ENCODE peak calls at places on chromosomes 2 and 18, in six cellular contexts. F, D, E, L, Q and H are unnamed samples.

GRCh38 chr2:84939426-84940087 is 31.4 kb upstream of the KCMF1 start:
- DNase-seq in F (no peak), D (no peak), E (peak), L (peak), Q (no peak), H (peak)

GRCh38 chr18:42446195-42446594 is 491.2 kb downstream of the PIK3C3 start:
- DNase-seq in F (no peak), D (no peak), E (no peak), L (no peak), Q (no peak), H (no peak)

GRCh38 chr2:1915746-1916145 is 171.4 kb upstream of the PXDN start:
- DNase-seq in F (no peak), D (no peak), E (no peak), L (no peak), Q (no peak), H (no peak)

GRCh38 chr18:67359868-67360838 is 156.4 kb downstream of the DSEL start:
- DNase-seq in F (peak), D (no peak), E (peak), L (no peak), Q (no peak), H (no peak)

GRCh38 chr2:233676046-233676445 is 4.3 kb downstream of the UGT1A9 start:
- DNase-seq in F (no peak), D (no peak), E (no peak), L (no peak), Q (no peak), H (no peak)

GRCh38 chr2:40403233-40403841 is 48.6 kb downstream of the SLC8A1 start:
- DNase-seq in F (peak), D (no peak), E (peak), L (no peak), Q (no peak), H (no peak)

GRCh38 chr2:111190816-111191540 is 70.3 kb downstream of the BCL2L11 start:
- DNase-seq in F (no peak), D (no peak), E (no peak), L (no peak), Q (peak), H (no peak)

GRCh38 chr2:239719791-239720410 is 305.2 kb downstream of the NDUFA10 start:
- DNase-seq in F (no peak), D (no peak), E (no peak), L (no peak), Q (no peak), H (peak)

GRCh38 chr2:7022486-7022885 is 105.3 kb downstream of the RNF144A start:
- DNase-seq in F (no peak), D (no peak), E (no peak), L (no peak), Q (peak), H (no peak)

GRCh38 chr2:54531558-54531957 is 75.4 kb downstream of the SPTBN1 start:
- DNase-seq in F (peak), D (no peak), E (peak), L (no peak), Q (no peak), H (no peak)

GRCh38 chr2:190178066-190178722 is 115.7 kb upstream of the MSTN start:
- DNase-seq in F (no peak), D (no peak), E (no peak), L (no peak), Q (no peak), H (no peak)

GRCh38 chr2:205058409-205058808 is 513.1 kb downstream of the PARD3B start:
- DNase-seq in F (no peak), D (no peak), E (peak), L (no peak), Q (no peak), H (no peak)

GRCh38 chr2:200278694-200279316 is 27.7 kb upstream of the SPATS2L start:
- DNase-seq in F (no peak), D (no peak), E (peak), L (no peak), Q (no peak), H (no peak)

GRCh38 chr2:176138526-176139169 is 9.1 kb downstream of the HOXD8 start:
- DNase-seq in F (no peak), D (no peak), E (no peak), L (no peak), Q (peak), H (no peak)

GRCh38 chr2:85091838-85092237 is 41.4 kb upstream of the TCF7L1 start:
- DNase-seq in F (no peak), D (no peak), E (peak), L (no peak), Q (no peak), H (no peak)

GRCh38 chr18:54916507-54916906 is 42.8 kb downstream of the CCDC68 start:
- DNase-seq in F (no peak), D (no peak), E (no peak), L (no peak), Q (peak), H (no peak)

GRCh38 chr18:40904295-40904694 is 1050.7 kb upstream of the PIK3C3 start:
- DNase-seq in F (no peak), D (no peak), E (no peak), L (no peak), Q (no peak), H (no peak)

GRCh38 chr2:200479617-200480292 is 30.1 kb downstream of the KCTD18 start:
- DNase-seq in F (peak), D (no peak), E (peak), L (no peak), Q (no peak), H (no peak)

GRCh38 chr2:68344031-68344430 is 21.1 kb upstream of the PLEK start:
- DNase-seq in F (no peak), D (no peak), E (peak), L (no peak), Q (no peak), H (no peak)

GRCh38 chr2:232139786-232140562 is 178.5 kb downstream of the DIS3L2 start:
- DNase-seq in F (no peak), D (no peak), E (peak), L (no peak), Q (no peak), H (no peak)

GRCh38 chr2:210224660-210225460 is at the start of gene ACADL:
- DNase-seq in F (no peak), D (peak), E (peak), L (no peak), Q (peak), H (no peak)

GRCh38 chr2:18055290-18055689 is 176.8 kb downstream of the KCNS3 start:
- DNase-seq in F (no peak), D (no peak), E (peak), L (no peak), Q (no peak), H (no peak)

GRCh38 chr2:3911891-3912455 is 208.6 kb downstream of the DCDC2C start:
- DNase-seq in F (no peak), D (no peak), E (no peak), L (no peak), Q (no peak), H (no peak)

GRCh38 chr2:219510512-219511135 is 3.7 kb upstream of the ASIC4 start:
- DNase-seq in F (no peak), D (no peak), E (no peak), L (no peak), Q (no peak), H (no peak)

GRCh38 chr18:2222270-2223185 is 348.8 kb downstream of the METTL4 start:
- DNase-seq in F (no peak), D (no peak), E (peak), L (no peak), Q (no peak), H (no peak)

GRCh38 chr2:196131949-196132925 is 39.1 kb downstream of the STK17B start:
- DNase-seq in F (no peak), D (no peak), E (peak), L (no peak), Q (peak), H (no peak)

GRCh38 chr2:17822452-17823117 is 6.3 kb downstream of the MSGN1 start:
- DNase-seq in F (no peak), D (no peak), E (no peak), L (no peak), Q (no peak), H (no peak)

GRCh38 chr18:21134895-21135294 is 23.3 kb upstream of the ROCK1 start:
- DNase-seq in F (peak), D (no peak), E (peak), L (no peak), Q (no peak), H (no peak)
- TF ChIP-seq CTCF in F (peak), D (peak), E (peak), L (peak), Q (no peak), H (peak)

GRCh38 chr2:158580760-158581159 is 124.0 kb downstream of the PKP4 start:
- DNase-seq in F (no peak), D (no peak), E (no peak), L (no peak), Q (no peak), H (no peak)

GRCh38 chr2:158578703-158579330 is 122.1 kb downstream of the PKP4 start:
- DNase-seq in F (no peak), D (no peak), E (no peak), L (no peak), Q (no peak), H (no peak)

GRCh38 chr2:158589303-158589702 is 132.6 kb downstream of the PKP4 start:
- DNase-seq in F (no peak), D (no peak), E (no peak), L (no peak), Q (no peak), H (no peak)

GRCh38 chr2:158586491-158586890 is 129.7 kb downstream of the PKP4 start:
- DNase-seq in F (peak), D (no peak), E (peak), L (no peak), Q (no peak), H (no peak)

GRCh38 chr2:158583923-158584322 is 127.2 kb downstream of the PKP4 start:
- DNase-seq in F (no peak), D (no peak), E (no peak), L (no peak), Q (no peak), H (no peak)
- TF ChIP-seq CTCF in F (no peak), D (no peak), E (no peak), L (no peak), Q (no peak), H (no peak)

GRCh38 chr2:235954888-235955480 is 213.2 kb downstream of the GBX2 start:
- DNase-seq in F (no peak), D (no peak), E (no peak), L (no peak), Q (no peak), H (no peak)

GRCh38 chr2:235952714-235953113 is 215.5 kb downstream of the GBX2 start:
- DNase-seq in F (no peak), D (no peak), E (no peak), L (no peak), Q (no peak), H (no peak)

GRCh38 chr2:235956281-235956970 is 211.8 kb downstream of the GBX2 start:
- DNase-seq in F (no peak), D (no peak), E (no peak), L (no peak), Q (no peak), H (no peak)

GRCh38 chr2:235955664-235956063 is 212.5 kb downstream of the GBX2 start:
- DNase-seq in F (no peak), D (no peak), E (no peak), L (no peak), Q (no peak), H (no peak)

GRCh38 chr2:235954281-235954680 is 213.9 kb downstream of the GBX2 start:
- DNase-seq in F (no peak), D (no peak), E (no peak), L (no peak), Q (no peak), H (no peak)
- TF ChIP-seq CTCF in F (no peak), D (no peak), E (no peak), L (no peak), Q (no peak), H (no peak)

GRCh38 chr2:33033524-33034150 is 86.9 kb downstream of the LTBP1 start:
- DNase-seq in F (peak), D (no peak), E (peak), L (no peak), Q (no peak), H (no peak)

GRCh38 chr2:33038799-33039198 is 92.0 kb downstream of the LTBP1 start:
- DNase-seq in F (no peak), D (no peak), E (no peak), L (no peak), Q (no peak), H (no peak)

GRCh38 chr2:33032245-33032644 is 85.5 kb downstream of the LTBP1 start:
- DNase-seq in F (no peak), D (no peak), E (no peak), L (no peak), Q (no peak), H (no peak)

GRCh38 chr2:33038230-33038629 is 91.5 kb downstream of the LTBP1 start:
- DNase-seq in F (no peak), D (no peak), E (peak), L (no peak), Q (no peak), H (no peak)

DNA sequence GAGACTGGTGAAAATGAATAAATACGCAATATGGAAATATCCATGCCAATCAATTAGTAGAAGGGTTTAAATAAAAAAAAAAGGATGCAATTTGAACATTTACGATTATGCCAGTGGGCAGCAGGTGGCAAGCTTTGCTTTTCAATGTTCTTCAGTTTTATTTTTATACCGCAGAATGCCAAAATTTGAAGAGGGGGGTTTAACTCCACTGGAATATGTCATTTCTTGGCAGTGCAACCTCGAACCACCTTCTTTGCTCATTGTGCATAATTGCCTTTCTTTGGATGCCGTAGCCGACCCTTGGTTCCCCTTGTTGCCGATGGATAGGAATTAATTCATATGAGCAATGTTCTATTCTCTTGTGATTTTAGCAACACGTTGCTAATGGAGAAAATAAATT is 88.0 kb downstream of the LTBP1 start:
- DNase-seq in F (peak), D (no peak), E (no peak), L (no peak), Q (no peak), H (no peak)
- TF ChIP-seq CTCF in F (peak), D (no peak), E (peak), L (no peak), Q (no peak), H (no peak)

GRCh38 chr2:208031608-208032019 is 6.3 kb upstream of the PLEKHM3 start:
- DNase-seq in F (no peak), D (peak), E (peak), L (no peak), Q (no peak), H (no peak)

GRCh38 chr2:208037564-208038487 is 12.5 kb upstream of the PLEKHM3 start:
- DNase-seq in F (peak), D (no peak), E (no peak), L (no peak), Q (no peak), H (no peak)

GRCh38 chr2:208036357-208036756 is 11.0 kb upstream of the PLEKHM3 start:
- DNase-seq in F (no peak), D (no peak), E (no peak), L (no peak), Q (no peak), H (no peak)

GRCh38 chr2:208034503-208035140 is 9.3 kb upstream of the PLEKHM3 start:
- DNase-seq in F (peak), D (no peak), E (no peak), L (no peak), Q (no peak), H (no peak)

GRCh38 chr2:208033701-208034502 is 8.6 kb upstream of the PLEKHM3 start:
- DNase-seq in F (peak), D (peak), E (peak), L (peak), Q (peak), H (no peak)
- TF ChIP-seq CTCF in F (peak), D (peak), E (peak), L (peak), Q (peak), H (no peak)

DNA sequence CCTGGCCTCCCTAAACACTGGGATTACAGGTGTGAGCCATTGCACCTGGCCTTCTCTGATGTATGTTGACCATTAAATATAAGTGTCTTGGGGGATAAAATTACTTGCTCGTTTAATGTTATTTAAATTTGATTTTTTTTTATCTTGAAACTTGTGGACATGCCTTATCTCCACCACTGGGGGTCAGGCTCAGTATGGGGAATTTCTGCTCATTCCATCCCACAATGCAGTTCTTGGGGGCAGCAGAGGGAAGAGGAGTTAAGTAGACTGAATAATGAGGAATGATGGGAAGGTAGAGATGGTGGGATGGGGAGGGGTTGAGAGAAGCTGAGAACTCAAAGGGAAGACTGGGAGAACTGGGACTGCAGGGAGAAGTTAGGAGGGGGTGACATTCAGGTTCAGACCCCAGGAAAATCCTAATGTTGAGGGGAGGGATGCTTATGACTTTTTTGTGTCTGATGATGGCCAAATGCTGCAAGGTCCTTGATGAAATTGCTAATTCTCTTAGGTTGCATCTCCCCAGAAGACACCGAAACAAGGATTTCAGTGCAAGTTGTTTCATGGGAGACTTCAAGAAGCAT is 174.2 kb downstream of the MIB1 start:
- DNase-seq in F (peak), D (no peak), E (peak), L (no peak), Q (peak), H (no peak)
- TF ChIP-seq CTCF in F (peak), D (peak), E (peak), L (no peak), Q (peak), H (peak)

GRCh38 chr2:237673130-237673921 is 45.9 kb downstream of the LRRFIP1 start:
- DNase-seq in F (no peak), D (peak), E (peak), L (peak), Q (peak), H (peak)

GRCh38 chr2:237675326-237675725 is 47.9 kb downstream of the LRRFIP1 start:
- DNase-seq in F (no peak), D (no peak), E (no peak), L (no peak), Q (no peak), H (no peak)

GRCh38 chr2:237672731-237673129 is 45.3 kb downstream of the LRRFIP1 start:
- DNase-seq in F (no peak), D (no peak), E (no peak), L (no peak), Q (no peak), H (no peak)

GRCh38 chr2:237671466-237672173 is 44.2 kb downstream of the LRRFIP1 start:
- DNase-seq in F (no peak), D (no peak), E (no peak), L (no peak), Q (no peak), H (no peak)

GRCh38 chr2:237674731-237675276 is 47.4 kb downstream of the LRRFIP1 start:
- DNase-seq in F (peak), D (peak), E (peak), L (peak), Q (peak), H (peak)
- TF ChIP-seq CTCF in F (no peak), D (no peak), E (no peak), L (no peak), Q (no peak), H (no peak)

GRCh38 chr2:36137612-36138011 is 218.0 kb upstream of the CRIM1 start:
- DNase-seq in F (no peak), D (no peak), E (no peak), L (no peak), Q (no peak), H (no peak)
- TF ChIP-seq CTCF in F (no peak), D (no peak), E (no peak), L (no peak), Q (no peak), H (no peak)

GRCh38 chr2:27954771-27955384 is 64.3 kb downstream of the BABAM2 start:
- DNase-seq in F (peak), D (peak), E (peak), L (no peak), Q (no peak), H (no peak)
- TF ChIP-seq CTCF in F (peak), D (no peak), E (no peak), L (no peak), Q (peak), H (no peak)